ENCODE peak calls at places on chromosomes 5 and 9, in six cellular contexts. Z, G, J, F, B and N are unnamed samples.

GRCh38 chr9:137315581-137316011 is 13.5 kb upstream of the NRARP start:
- DNase-seq in G (no peak), J (no peak), B (no peak), Z (no peak), F (peak), N (no peak)

GRCh38 chr5:133377736-133378135 is 234.6 kb downstream of the FSTL4 start:
- DNase-seq in F (no peak), Z (no peak), B (no peak), J (no peak), G (no peak), N (no peak)

GRCh38 chr9:114450833-114451706 is 54.2 kb downstream of the WHRN start:
- DNase-seq in F (no peak), J (no peak), B (no peak), G (no peak), Z (peak), N (no peak)

GRCh38 chr5:88883059-88883565 is at the start of gene MEF2C:
- DNase-seq in B (peak), J (peak), G (peak), Z (peak), F (peak), N (peak)

GRCh38 chr5:84602371-84602771 is 217.7 kb upstream of the EDIL3 start:
- DNase-seq in B (no peak), Z (no peak), F (no peak), G (no peak), J (no peak), N (no peak)

GRCh38 chr5:56475689-56476486 is 242.8 kb upstream of the ANKRD55 start:
- DNase-seq in Z (no peak), J (no peak), G (no peak), F (no peak), B (no peak), N (no peak)

GRCh38 chr5:1800470-1801060 is 642 bp upstream of the NDUFS6 start:
- DNase-seq in G (peak), F (no peak), J (peak), Z (no peak), B (peak), N (no peak)

GRCh38 chr5:178416919-178417318 is 173.3 kb downstream of the COL23A1 start:
- DNase-seq in G (no peak), Z (no peak), J (no peak), F (peak), B (no peak), N (peak)

GRCh38 chr9:73200694-73201432 is 49.2 kb downstream of the ANXA1 start:
- DNase-seq in Z (peak), B (peak), F (no peak), G (peak), J (peak), N (peak)

GRCh38 chr5:139383993-139384590 is 995 bp upstream of the SLC23A1 start:
- DNase-seq in J (no peak), Z (no peak), G (no peak), B (no peak), F (no peak), N (no peak)

GRCh38 chr5:18967637-18968036 is 1020.4 kb downstream of the CDH18 start:
- DNase-seq in B (no peak), G (no peak), J (no peak), Z (no peak), F (no peak), N (no peak)

GRCh38 chr5:175656966-175657365 is 905 bp upstream of the HRH2 start:
- DNase-seq in G (no peak), Z (no peak), F (no peak), J (no peak), B (no peak), N (no peak)

GRCh38 chr5:112124788-112125187 is 294.3 kb downstream of the EPB41L4A start:
- DNase-seq in G (no peak), Z (no peak), J (no peak), F (no peak), B (no peak), N (no peak)

GRCh38 chr5:113205807-113206206 is 229.0 kb downstream of the TSSK1B start:
- DNase-seq in Z (no peak), B (no peak), F (no peak), J (no peak), G (no peak), N (no peak)

GRCh38 chr5:135553688-135554462 is 18.1 kb upstream of the NEUROG1 start:
- DNase-seq in B (no peak), F (peak), J (peak), Z (no peak), G (no peak), N (peak)

GRCh38 chr9:133842174-133842573 is 104.0 kb upstream of the SARDH start:
- DNase-seq in J (peak), Z (no peak), B (no peak), G (no peak), F (peak), N (no peak)

GRCh38 chr5:109805882-109806281 is 116.2 kb downstream of the MAN2A1 start:
- DNase-seq in G (peak), J (peak), B (no peak), Z (no peak), F (no peak), N (no peak)

GRCh38 chr9:16245756-16246440 is 624.6 kb downstream of the BNC2 start:
- DNase-seq in Z (no peak), G (no peak), J (no peak), F (peak), B (peak), N (peak)

GRCh38 chr9:13615660-13616615 is 336.4 kb upstream of the MPDZ start:
- DNase-seq in J (no peak), F (no peak), B (peak), G (no peak), Z (no peak), N (no peak)

GRCh38 chr5:135075621-135076585 is 41.9 kb upstream of the PITX1 start:
- DNase-seq in Z (no peak), F (no peak), J (no peak), G (no peak), B (peak), N (no peak)

GRCh38 chr9:86099695-86100364 is 472 bp upstream of the GOLM1 start:
- DNase-seq in J (peak), B (peak), G (peak), F (peak), Z (no peak), N (peak)

GRCh38 chr9:84839538-84839937 is 170.0 kb downstream of the NTRK2 start:
- DNase-seq in B (no peak), F (no peak), J (no peak), Z (no peak), G (no peak), N (peak)

GRCh38 chr5:107950774-107951173 is 280.0 kb upstream of the EFNA5 start:
- DNase-seq in Z (no peak), J (no peak), F (no peak), B (no peak), G (no peak), N (no peak)

GRCh38 chr5:65141487-65141886 is 340.2 kb downstream of the ADAMTS6 start:
- DNase-seq in B (peak), Z (no peak), G (no peak), J (no peak), F (no peak), N (no peak)

GRCh38 chr9:93185261-93186150 is 1.6 kb downstream of the WNK2 start:
- DNase-seq in J (peak), B (no peak), Z (no peak), G (no peak), F (no peak), N (no peak)

GRCh38 chr5:96517294-96517693 is 84.2 kb upstream of the PCSK1 start:
- DNase-seq in F (no peak), G (no peak), J (no peak), B (peak), Z (no peak), N (peak)

GRCh38 chr5:88729476-88730182 is 153.4 kb downstream of the MEF2C start:
- DNase-seq in F (peak), J (peak), Z (peak), G (peak), B (peak), N (peak)

GRCh38 chr5:39760385-39761198 is 335.8 kb upstream of the DAB2 start:
- DNase-seq in B (peak), G (no peak), F (no peak), Z (no peak), J (no peak), N (peak)

GRCh38 chr9:96620155-96620514 is 492 bp upstream of the CDC14B start:
- DNase-seq in G (no peak), Z (no peak), F (no peak), J (no peak), B (no peak), N (no peak)

GRCh38 chr9:96617439-96618185 is 2.0 kb downstream of the CDC14B start:
- DNase-seq in G (no peak), Z (no peak), B (no peak), F (peak), J (peak), N (no peak)

GRCh38 chr9:96618209-96619108 is 1.2 kb downstream of the CDC14B start:
- DNase-seq in J (peak), B (peak), F (peak), G (no peak), Z (no peak), N (peak)

GRCh38 chr9:96619491-96620154 is at the start of gene CDC14B:
- DNase-seq in J (peak), G (peak), F (peak), Z (no peak), B (peak), N (peak)

DNA sequence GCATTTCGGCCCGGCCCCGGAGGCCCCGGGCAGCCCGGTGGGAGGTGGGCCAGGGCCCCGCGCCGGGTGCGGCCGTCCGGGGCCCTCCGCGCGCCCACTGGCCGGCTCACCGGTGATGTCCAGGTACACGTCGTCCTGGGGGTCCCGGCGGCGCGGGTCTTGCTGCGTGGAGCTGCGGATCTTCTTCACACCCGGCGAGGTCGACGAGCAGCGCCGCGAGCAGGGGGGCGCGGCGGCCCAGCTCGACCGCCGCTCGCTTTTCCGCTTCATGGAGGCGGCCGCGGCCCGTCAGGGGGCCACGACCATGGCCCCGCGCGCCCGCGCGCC is 571 bp downstream of the CDC14B start:
- DNase-seq in J (no peak), G (no peak), F (no peak), Z (no peak), B (no peak), N (no peak)
- H3K27ac ChIP-seq in J (no peak), G (no peak), F (no peak), Z (no peak), B (peak), N (peak)

GRCh38 chr9:89007041-89007440 is 15.8 kb downstream of the S1PR3 start:
- DNase-seq in Z (no peak), B (no peak), J (no peak), F (no peak), G (no peak), N (no peak)

GRCh38 chr9:89007568-89007967 is 16.3 kb downstream of the S1PR3 start:
- DNase-seq in Z (no peak), B (no peak), J (no peak), G (no peak), F (no peak), N (no peak)

GRCh38 chr9:89008346-89009048 is 17.2 kb downstream of the S1PR3 start:
- DNase-seq in Z (no peak), J (no peak), G (no peak), B (no peak), F (no peak), N (no peak)

GRCh38 chr9:89005323-89005722 is 14.1 kb downstream of the S1PR3 start:
- DNase-seq in Z (no peak), J (no peak), B (no peak), F (no peak), G (no peak), N (no peak)

DNA sequence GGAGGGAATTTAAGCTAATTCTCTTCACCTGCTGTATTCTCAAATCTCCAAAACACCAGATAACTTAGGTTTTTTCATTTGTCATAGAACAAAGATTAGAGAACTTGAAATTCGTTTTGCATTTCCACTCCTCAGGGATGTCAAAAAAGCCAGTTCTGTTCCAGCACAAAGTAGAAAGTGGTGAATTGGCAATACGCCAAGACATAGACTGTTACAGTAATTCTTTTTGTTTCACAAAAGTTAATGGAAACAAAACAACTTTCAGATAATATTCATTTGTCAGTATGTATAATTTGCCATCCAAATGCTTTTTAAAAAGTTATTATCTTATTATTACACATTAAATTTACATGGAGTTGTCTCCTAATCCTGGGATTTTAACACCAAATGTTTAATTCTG is 15.0 kb downstream of the S1PR3 start:
- DNase-seq in B (no peak), J (no peak), F (no peak), G (no peak), Z (no peak), N (no peak)
- H2AFZ ChIP-seq in B (no peak), J (no peak), F (no peak), G (no peak), Z (no peak), N (no peak)

GRCh38 chr9:91577540-91577939 is 153.9 kb upstream of the NFIL3 start:
- DNase-seq in F (no peak), Z (no peak), B (no peak), G (no peak), J (no peak), N (no peak)
- H3K27ac ChIP-seq in F (no peak), Z (no peak), B (no peak), G (no peak), J (no peak), N (no peak)

GRCh38 chr9:70588381-70588780 is 173.9 kb upstream of the KLF9 start:
- DNase-seq in Z (no peak), J (no peak), F (no peak), G (no peak), B (no peak), N (no peak)
- H2AFZ ChIP-seq in Z (no peak), J (no peak), F (no peak), G (no peak), B (no peak), N (no peak)